ENCODE peak calls at places on chromosomes 11 and 22, in six cellular contexts. One of them, this sample, is unnamed.

GRCh38 chr22:36160499-36160942 is at the start of gene APOL3:
- DNase-seq in lung: peak; percentile 69
- DNase-seq in IMR-90: peak; percentile 47
- DNase-seq in Karpas-422: no peak
- DNase-seq in cardiac muscle cell: no peak
- DNase-seq in thoracic aorta: no peak
- DNase-seq in this sample: no peak

GRCh38 chr11:1335811-1336761 is 26.7 kb upstream of the TOLLIP start:
- DNase-seq in lung: peak; percentile 67
- DNase-seq in IMR-90: peak; percentile 71
- DNase-seq in Karpas-422: no peak
- DNase-seq in cardiac muscle cell: peak; percentile 63
- DNase-seq in thoracic aorta: peak; percentile 55
- DNase-seq in this sample: no peak

GRCh38 chr11:76233936-76234703 is 27.8 kb upstream of the WNT11 start:
- DNase-seq in lung: peak; percentile 53
- DNase-seq in IMR-90: no peak
- DNase-seq in Karpas-422: peak; percentile 89
- DNase-seq in cardiac muscle cell: no peak
- DNase-seq in thoracic aorta: peak; percentile 11
- DNase-seq in this sample: no peak

GRCh38 chr11:31640611-31641010 is 131.0 kb downstream of the ELP4 start:
- DNase-seq in lung: no peak
- DNase-seq in IMR-90: no peak
- DNase-seq in Karpas-422: no peak
- DNase-seq in cardiac muscle cell: peak; percentile 7
- DNase-seq in thoracic aorta: no peak
- DNase-seq in this sample: no peak

GRCh38 chr11:118602331-118602730 is 5.1 kb upstream of the PHLDB1 start:
- DNase-seq in lung: no peak
- DNase-seq in IMR-90: no peak
- DNase-seq in Karpas-422: no peak
- DNase-seq in cardiac muscle cell: no peak
- DNase-seq in thoracic aorta: no peak
- DNase-seq in this sample: no peak

GRCh38 chr11:120752668-120753067 is 241.1 kb downstream of the GRIK4 start:
- DNase-seq in lung: no peak
- DNase-seq in IMR-90: no peak
- DNase-seq in Karpas-422: no peak
- DNase-seq in cardiac muscle cell: no peak
- DNase-seq in thoracic aorta: no peak
- DNase-seq in this sample: no peak

GRCh38 chr11:13284776-13285588 is 7.4 kb downstream of the BMAL1 start:
- DNase-seq in lung: no peak
- DNase-seq in IMR-90: no peak
- DNase-seq in Karpas-422: no peak
- DNase-seq in cardiac muscle cell: no peak
- DNase-seq in thoracic aorta: no peak
- DNase-seq in this sample: no peak

GRCh38 chr11:41578421-41579047 is 119.1 kb upstream of the LRRC4C start:
- DNase-seq in lung: no peak
- DNase-seq in IMR-90: no peak
- DNase-seq in Karpas-422: no peak
- DNase-seq in cardiac muscle cell: no peak
- DNase-seq in thoracic aorta: no peak
- DNase-seq in this sample: no peak

GRCh38 chr11:65209711-65210360 is 28.1 kb downstream of the CAPN1 start:
- DNase-seq in lung: no peak
- DNase-seq in IMR-90: no peak
- DNase-seq in Karpas-422: no peak
- DNase-seq in cardiac muscle cell: no peak
- DNase-seq in thoracic aorta: no peak
- DNase-seq in this sample: no peak

GRCh38 chr22:45481661-45482060 is 21.0 kb upstream of the FBLN1 start:
- DNase-seq in lung: no peak
- DNase-seq in IMR-90: no peak
- DNase-seq in Karpas-422: no peak
- DNase-seq in cardiac muscle cell: no peak
- DNase-seq in thoracic aorta: no peak
- DNase-seq in this sample: no peak

GRCh38 chr11:64593156-64594105 is 2.4 kb downstream of the SLC22A12 start:
- DNase-seq in lung: no peak
- DNase-seq in IMR-90: no peak
- DNase-seq in Karpas-422: no peak
- DNase-seq in cardiac muscle cell: no peak
- DNase-seq in thoracic aorta: no peak
- DNase-seq in this sample: no peak

GRCh38 chr11:96246718-96247540 is 96.1 kb downstream of the MAML2 start:
- DNase-seq in lung: no peak
- DNase-seq in IMR-90: peak; percentile 83
- DNase-seq in Karpas-422: no peak
- DNase-seq in cardiac muscle cell: no peak
- DNase-seq in thoracic aorta: no peak
- DNase-seq in this sample: no peak

GRCh38 chr11:117180020-117180419 is 1.5 kb downstream of the SIDT2 start:
- DNase-seq in lung: no peak
- DNase-seq in IMR-90: no peak
- DNase-seq in Karpas-422: peak; percentile 34
- DNase-seq in cardiac muscle cell: no peak
- DNase-seq in thoracic aorta: no peak
- DNase-seq in this sample: no peak

GRCh38 chr22:25167834-25168601 is 31.6 kb upstream of the CRYBB3 start:
- DNase-seq in lung: no peak
- DNase-seq in IMR-90: no peak
- DNase-seq in Karpas-422: no peak
- DNase-seq in cardiac muscle cell: no peak
- DNase-seq in thoracic aorta: no peak
- DNase-seq in this sample: no peak

GRCh38 chr11:126930100-126930841 is 70.3 kb downstream of the KIRREL3 start:
- DNase-seq in lung: no peak
- DNase-seq in IMR-90: no peak
- DNase-seq in Karpas-422: no peak
- DNase-seq in cardiac muscle cell: no peak
- DNase-seq in thoracic aorta: no peak
- DNase-seq in this sample: no peak

GRCh38 chr11:104892723-104893511 is 5.3 kb downstream of the CASP12 start:
- DNase-seq in lung: no peak
- DNase-seq in IMR-90: peak; percentile 75
- DNase-seq in Karpas-422: no peak
- DNase-seq in cardiac muscle cell: no peak
- DNase-seq in thoracic aorta: no peak
- DNase-seq in this sample: no peak

GRCh38 chr11:131073167-131073566 is 156.9 kb upstream of the SNX19 start:
- DNase-seq in lung: no peak
- DNase-seq in IMR-90: peak; percentile 28
- DNase-seq in Karpas-422: peak; percentile 43
- DNase-seq in cardiac muscle cell: no peak
- DNase-seq in thoracic aorta: no peak
- DNase-seq in this sample: no peak

GRCh38 chr11:65300621-65301290 is 13.9 kb upstream of the CDC42EP2 start:
- DNase-seq in lung: no peak
- DNase-seq in IMR-90: no peak
- DNase-seq in Karpas-422: no peak
- DNase-seq in cardiac muscle cell: no peak
- DNase-seq in thoracic aorta: no peak
- DNase-seq in this sample: no peak

GRCh38 chr11:73274722-73275380 is 2.7 kb downstream of the P2RY6 start:
- DNase-seq in lung: no peak
- DNase-seq in IMR-90: no peak
- DNase-seq in Karpas-422: no peak
- DNase-seq in cardiac muscle cell: no peak
- DNase-seq in thoracic aorta: no peak
- DNase-seq in this sample: no peak

GRCh38 chr11:3888876-3889275 is 33.4 kb downstream of the STIM1 start:
- DNase-seq in lung: no peak
- DNase-seq in IMR-90: no peak
- DNase-seq in Karpas-422: no peak
- DNase-seq in cardiac muscle cell: no peak
- DNase-seq in thoracic aorta: no peak
- DNase-seq in this sample: no peak

DNA sequence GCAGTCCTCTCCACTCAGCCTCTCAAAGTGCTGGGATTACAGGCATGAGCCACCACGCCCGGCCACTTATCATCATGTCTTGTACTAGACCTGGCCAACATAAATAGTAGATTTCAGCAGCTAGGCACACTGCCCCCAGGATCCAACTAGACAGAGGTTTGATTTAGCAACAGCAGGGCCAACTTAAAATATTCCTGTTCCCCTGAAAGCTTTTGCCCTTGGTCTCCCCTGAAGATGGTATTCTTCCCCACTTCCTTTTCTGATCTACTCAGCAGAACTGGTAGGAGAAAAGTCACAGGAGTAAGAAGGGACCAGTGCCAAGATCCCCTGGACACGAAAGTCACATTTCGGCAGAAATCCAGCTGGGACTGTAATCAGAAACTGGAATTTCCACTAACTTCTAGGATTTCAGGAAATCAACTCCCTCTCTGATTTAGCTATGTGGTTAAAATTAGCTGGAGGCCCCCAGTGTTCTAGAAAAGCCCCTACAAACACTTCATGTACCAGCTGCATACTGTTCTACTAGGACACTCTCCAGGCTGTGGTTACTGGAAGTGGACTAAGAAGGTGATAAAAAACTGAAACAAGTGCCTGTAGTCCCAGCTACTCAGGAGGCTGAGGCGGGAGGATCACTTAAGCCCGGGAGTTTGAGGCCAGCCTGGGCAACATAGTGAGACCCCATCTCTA is 9.0 kb upstream of the PPP2R1B start:
- DNase-seq in lung: no peak
- DNase-seq in IMR-90: peak; percentile 50
- DNase-seq in Karpas-422: no peak
- DNase-seq in cardiac muscle cell: no peak
- DNase-seq in thoracic aorta: no peak
- DNase-seq in this sample: no peak
- H3K27me3 ChIP-seq in lung: no peaks in the 10 kb centered on the region
- H3K27me3 ChIP-seq in IMR-90: no peaks in the 10 kb centered on the region
- H3K27me3 ChIP-seq in Karpas-422: no peaks in the 10 kb centered on the region
- H3K27me3 ChIP-seq in cardiac muscle cell: no peaks in the 10 kb centered on the region
- H3K27me3 ChIP-seq in thoracic aorta: no peaks in the 10 kb centered on the region
- H3K27me3 ChIP-seq in this sample: no peaks in the 10 kb centered on the region

DNA sequence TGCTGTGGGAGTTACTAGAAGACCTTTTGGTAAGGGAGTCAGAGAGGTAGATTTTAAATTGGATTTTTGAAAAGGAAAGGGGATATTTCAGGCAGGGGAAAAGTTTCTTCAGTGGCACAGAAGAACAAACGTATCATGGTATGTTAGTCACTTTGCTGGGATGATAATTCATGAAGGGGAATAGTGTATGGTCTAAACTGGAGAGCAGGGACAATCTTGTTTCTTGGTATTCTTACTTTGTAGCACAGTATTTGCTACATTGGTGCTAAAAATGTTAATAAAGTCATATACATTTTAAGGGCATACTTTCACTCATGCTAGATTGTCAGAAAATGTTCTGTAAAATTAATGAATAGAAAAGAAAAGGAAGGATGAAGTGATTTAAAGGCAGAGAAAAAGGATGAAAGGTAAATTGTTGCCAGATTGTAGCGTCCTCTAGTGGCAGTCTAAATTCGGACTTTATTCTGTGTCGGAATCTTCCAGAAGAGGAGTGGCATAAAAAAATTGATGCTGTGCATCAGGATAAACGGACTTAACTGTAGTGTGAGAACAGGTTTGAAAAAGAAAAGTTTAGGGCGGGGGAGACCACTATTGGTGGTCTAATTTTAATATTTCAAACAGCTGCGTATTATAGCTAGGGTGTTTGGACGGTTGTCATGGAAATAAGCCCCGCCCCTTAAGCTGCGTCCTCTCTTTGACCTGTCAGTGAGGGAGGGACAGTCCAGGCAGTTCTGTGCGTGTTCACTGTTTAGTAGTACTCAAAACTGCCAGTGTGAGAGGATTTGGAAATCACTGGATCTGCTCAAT is at the start of gene BCO2:
- DNase-seq in lung: peak; percentile 84
- DNase-seq in IMR-90: peak; percentile 71
- DNase-seq in Karpas-422: peak; percentile 57
- DNase-seq in cardiac muscle cell: peak; percentile 91
- DNase-seq in thoracic aorta: peak; percentile 54
- DNase-seq in this sample: peak; percentile 88
- H3K4me3 ChIP-seq in lung: no peak within 1 kb of the TSS
- H3K4me3 ChIP-seq in IMR-90: peak within 1 kb of the TSS; percentile 37
- H3K4me3 ChIP-seq in Karpas-422: peak within 1 kb of the TSS; percentile 51
- H3K4me3 ChIP-seq in cardiac muscle cell: peak within 1 kb of the TSS; percentile 37
- H3K4me3 ChIP-seq in thoracic aorta: peak within 1 kb of the TSS; percentile 55
- H3K4me3 ChIP-seq in this sample: no peak within 1 kb of the TSS

DNA sequence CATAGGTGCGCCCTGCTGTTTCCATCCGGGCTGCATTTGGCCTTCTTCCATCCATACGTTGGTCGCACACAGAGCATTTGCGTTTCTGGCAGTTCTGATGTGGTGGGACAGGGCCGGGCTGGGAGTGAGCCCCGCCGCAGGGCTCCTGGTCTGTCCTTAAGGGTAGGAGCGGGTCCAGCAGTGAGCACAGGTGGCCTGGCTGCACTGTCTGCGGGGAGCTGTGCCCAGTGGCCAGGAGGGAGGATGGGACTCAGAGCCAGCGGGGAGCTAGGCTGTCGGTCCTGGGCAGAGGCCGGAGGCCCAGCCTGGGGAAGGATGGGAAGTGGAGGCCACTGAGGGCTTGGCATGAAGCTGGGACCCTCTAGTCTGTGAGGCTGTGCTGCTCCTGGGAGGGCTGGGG is 385.1 kb downstream of the TBC1D22A start:
- DNase-seq in lung: no peak
- DNase-seq in IMR-90: no peak
- DNase-seq in Karpas-422: no peak
- DNase-seq in cardiac muscle cell: no peak
- DNase-seq in thoracic aorta: no peak
- DNase-seq in this sample: no peak
- H3K27me3 ChIP-seq in lung: no peaks in the 10 kb centered on the region
- H3K27me3 ChIP-seq in IMR-90: no peaks in the 10 kb centered on the region
- H3K27me3 ChIP-seq in Karpas-422: no peaks in the 10 kb centered on the region
- H3K27me3 ChIP-seq in cardiac muscle cell: no peaks in the 10 kb centered on the region
- H3K27me3 ChIP-seq in thoracic aorta: no peaks in the 10 kb centered on the region
- H3K27me3 ChIP-seq in this sample: no peaks in the 10 kb centered on the region

GRCh38 chr11:45665206-45665932 is at the start of gene CHST1:
- DNase-seq in lung: peak; percentile 34
- DNase-seq in IMR-90: no peak
- DNase-seq in Karpas-422: no peak
- DNase-seq in cardiac muscle cell: peak; percentile 76
- DNase-seq in thoracic aorta: no peak
- DNase-seq in this sample: no peak
- H3K4me3 ChIP-seq in lung: peak within 1 kb of the TSS; percentile 64
- H3K4me3 ChIP-seq in IMR-90: peak within 1 kb of the TSS; percentile 36
- H3K4me3 ChIP-seq in Karpas-422: no peak within 1 kb of the TSS
- H3K4me3 ChIP-seq in cardiac muscle cell: peak within 1 kb of the TSS; percentile 78
- H3K4me3 ChIP-seq in thoracic aorta: peak within 1 kb of the TSS; percentile 93
- H3K4me3 ChIP-seq in this sample: peak within 1 kb of the TSS; percentile 29

This sample was measured in Caco-2.